ENCODE peak calls at places on chromosomes 5 and 9, in six cellular contexts. One of them, this sample, is unnamed.

GRCh38 chr9:127558581-127559246 is 53.4 kb upstream of the STXBP1 start:
- DNase-seq in sciatic nerve: no peak
- DNase-seq in stimulated activated CD8-positive, alpha-beta memory T cell treated with anti-CD3 and anti-CD28 coated beads, Interleukin-2, amount 100 ng/mL, for 48 hours: no peak
- DNase-seq in nucleus accumbens: no peak
- DNase-seq in cardiac muscle cell: peak
- DNase-seq in activated T-cell treated with anti-CD3 and anti-CD28 coated beads, Interleukin-2, amount 50 U/mL, for 72 hours: no peak
- DNase-seq in this sample: no peak

GRCh38 chr5:172762214-172763119 is 8.5 kb downstream of the DUSP1 start:
- DNase-seq in sciatic nerve: peak
- DNase-seq in stimulated activated CD8-positive, alpha-beta memory T cell treated with anti-CD3 and anti-CD28 coated beads, Interleukin-2, amount 100 ng/mL, for 48 hours: no peak
- DNase-seq in nucleus accumbens: no peak
- DNase-seq in cardiac muscle cell: no peak
- DNase-seq in activated T-cell treated with anti-CD3 and anti-CD28 coated beads, Interleukin-2, amount 50 U/mL, for 72 hours: no peak
- DNase-seq in this sample: no peak

GRCh38 chr5:148939676-148940075 is 113.3 kb downstream of the ADRB2 start:
- DNase-seq in sciatic nerve: no peak
- DNase-seq in stimulated activated CD8-positive, alpha-beta memory T cell treated with anti-CD3 and anti-CD28 coated beads, Interleukin-2, amount 100 ng/mL, for 48 hours: no peak
- DNase-seq in nucleus accumbens: no peak
- DNase-seq in cardiac muscle cell: no peak
- DNase-seq in activated T-cell treated with anti-CD3 and anti-CD28 coated beads, Interleukin-2, amount 50 U/mL, for 72 hours: no peak
- DNase-seq in this sample: no peak

GRCh38 chr9:1044643-1045042 is 5.5 kb upstream of the DMRT2 start:
- DNase-seq in sciatic nerve: peak
- DNase-seq in stimulated activated CD8-positive, alpha-beta memory T cell treated with anti-CD3 and anti-CD28 coated beads, Interleukin-2, amount 100 ng/mL, for 48 hours: no peak
- DNase-seq in nucleus accumbens: no peak
- DNase-seq in cardiac muscle cell: no peak
- DNase-seq in activated T-cell treated with anti-CD3 and anti-CD28 coated beads, Interleukin-2, amount 50 U/mL, for 72 hours: no peak
- DNase-seq in this sample: no peak

GRCh38 chr9:33430942-33431341 is 16.5 kb downstream of the AQP3 start:
- DNase-seq in sciatic nerve: no peak
- DNase-seq in stimulated activated CD8-positive, alpha-beta memory T cell treated with anti-CD3 and anti-CD28 coated beads, Interleukin-2, amount 100 ng/mL, for 48 hours: no peak
- DNase-seq in nucleus accumbens: no peak
- DNase-seq in cardiac muscle cell: no peak
- DNase-seq in activated T-cell treated with anti-CD3 and anti-CD28 coated beads, Interleukin-2, amount 50 U/mL, for 72 hours: no peak
- DNase-seq in this sample: no peak

GRCh38 chr5:171316258-171317121 is 7.4 kb downstream of the TLX3 start:
- DNase-seq in sciatic nerve: no peak
- DNase-seq in stimulated activated CD8-positive, alpha-beta memory T cell treated with anti-CD3 and anti-CD28 coated beads, Interleukin-2, amount 100 ng/mL, for 48 hours: no peak
- DNase-seq in nucleus accumbens: no peak
- DNase-seq in cardiac muscle cell: no peak
- DNase-seq in activated T-cell treated with anti-CD3 and anti-CD28 coated beads, Interleukin-2, amount 50 U/mL, for 72 hours: no peak
- DNase-seq in this sample: no peak

GRCh38 chr5:120366047-120366446 is 98.1 kb upstream of the PRR16 start:
- DNase-seq in sciatic nerve: no peak
- DNase-seq in stimulated activated CD8-positive, alpha-beta memory T cell treated with anti-CD3 and anti-CD28 coated beads, Interleukin-2, amount 100 ng/mL, for 48 hours: no peak
- DNase-seq in nucleus accumbens: no peak
- DNase-seq in cardiac muscle cell: no peak
- DNase-seq in activated T-cell treated with anti-CD3 and anti-CD28 coated beads, Interleukin-2, amount 50 U/mL, for 72 hours: no peak
- DNase-seq in this sample: no peak

GRCh38 chr9:129006328-129007034 is 21.6 kb downstream of the SH3GLB2 start:
- DNase-seq in sciatic nerve: peak
- DNase-seq in stimulated activated CD8-positive, alpha-beta memory T cell treated with anti-CD3 and anti-CD28 coated beads, Interleukin-2, amount 100 ng/mL, for 48 hours: peak
- DNase-seq in nucleus accumbens: peak
- DNase-seq in cardiac muscle cell: peak
- DNase-seq in activated T-cell treated with anti-CD3 and anti-CD28 coated beads, Interleukin-2, amount 50 U/mL, for 72 hours: peak
- DNase-seq in this sample: peak

GRCh38 chr9:91857291-91857781 is 92.7 kb downstream of the ROR2 start:
- DNase-seq in sciatic nerve: no peak
- DNase-seq in stimulated activated CD8-positive, alpha-beta memory T cell treated with anti-CD3 and anti-CD28 coated beads, Interleukin-2, amount 100 ng/mL, for 48 hours: no peak
- DNase-seq in nucleus accumbens: no peak
- DNase-seq in cardiac muscle cell: peak
- DNase-seq in activated T-cell treated with anti-CD3 and anti-CD28 coated beads, Interleukin-2, amount 50 U/mL, for 72 hours: no peak
- DNase-seq in this sample: no peak

GRCh38 chr5:134989291-134989830 is 21.7 kb downstream of the CATSPER3 start:
- DNase-seq in sciatic nerve: no peak
- DNase-seq in stimulated activated CD8-positive, alpha-beta memory T cell treated with anti-CD3 and anti-CD28 coated beads, Interleukin-2, amount 100 ng/mL, for 48 hours: no peak
- DNase-seq in nucleus accumbens: no peak
- DNase-seq in cardiac muscle cell: no peak
- DNase-seq in activated T-cell treated with anti-CD3 and anti-CD28 coated beads, Interleukin-2, amount 50 U/mL, for 72 hours: no peak
- DNase-seq in this sample: no peak

GRCh38 chr9:123418052-123418430 is 62.0 kb downstream of the CRB2 start:
- DNase-seq in sciatic nerve: peak
- DNase-seq in stimulated activated CD8-positive, alpha-beta memory T cell treated with anti-CD3 and anti-CD28 coated beads, Interleukin-2, amount 100 ng/mL, for 48 hours: no peak
- DNase-seq in nucleus accumbens: no peak
- DNase-seq in cardiac muscle cell: no peak
- DNase-seq in activated T-cell treated with anti-CD3 and anti-CD28 coated beads, Interleukin-2, amount 50 U/mL, for 72 hours: no peak
- DNase-seq in this sample: no peak

GRCh38 chr9:127140842-127141675 is 18.6 kb upstream of the ANGPTL2 start:
- DNase-seq in sciatic nerve: no peak
- DNase-seq in stimulated activated CD8-positive, alpha-beta memory T cell treated with anti-CD3 and anti-CD28 coated beads, Interleukin-2, amount 100 ng/mL, for 48 hours: no peak
- DNase-seq in nucleus accumbens: no peak
- DNase-seq in cardiac muscle cell: no peak
- DNase-seq in activated T-cell treated with anti-CD3 and anti-CD28 coated beads, Interleukin-2, amount 50 U/mL, for 72 hours: no peak
- DNase-seq in this sample: no peak

GRCh38 chr5:159905496-159905895 is 10.8 kb upstream of the ADRA1B start:
- DNase-seq in sciatic nerve: no peak
- DNase-seq in stimulated activated CD8-positive, alpha-beta memory T cell treated with anti-CD3 and anti-CD28 coated beads, Interleukin-2, amount 100 ng/mL, for 48 hours: no peak
- DNase-seq in nucleus accumbens: no peak
- DNase-seq in cardiac muscle cell: no peak
- DNase-seq in activated T-cell treated with anti-CD3 and anti-CD28 coated beads, Interleukin-2, amount 50 U/mL, for 72 hours: no peak
- DNase-seq in this sample: no peak

GRCh38 chr5:148913493-148913892 is 87.1 kb downstream of the ADRB2 start:
- DNase-seq in sciatic nerve: no peak
- DNase-seq in stimulated activated CD8-positive, alpha-beta memory T cell treated with anti-CD3 and anti-CD28 coated beads, Interleukin-2, amount 100 ng/mL, for 48 hours: no peak
- DNase-seq in nucleus accumbens: no peak
- DNase-seq in cardiac muscle cell: no peak
- DNase-seq in activated T-cell treated with anti-CD3 and anti-CD28 coated beads, Interleukin-2, amount 50 U/mL, for 72 hours: no peak
- DNase-seq in this sample: no peak

GRCh38 chr5:150469718-150470470 is 20.4 kb upstream of the RPS14 start:
- DNase-seq in sciatic nerve: no peak
- DNase-seq in stimulated activated CD8-positive, alpha-beta memory T cell treated with anti-CD3 and anti-CD28 coated beads, Interleukin-2, amount 100 ng/mL, for 48 hours: no peak
- DNase-seq in nucleus accumbens: no peak
- DNase-seq in cardiac muscle cell: no peak
- DNase-seq in activated T-cell treated with anti-CD3 and anti-CD28 coated beads, Interleukin-2, amount 50 U/mL, for 72 hours: no peak
- DNase-seq in this sample: no peak

GRCh38 chr9:72951520-72952393 is 1.1 kb downstream of the ALDH1A1 start:
- DNase-seq in sciatic nerve: no peak
- DNase-seq in stimulated activated CD8-positive, alpha-beta memory T cell treated with anti-CD3 and anti-CD28 coated beads, Interleukin-2, amount 100 ng/mL, for 48 hours: no peak
- DNase-seq in nucleus accumbens: no peak
- DNase-seq in cardiac muscle cell: no peak
- DNase-seq in activated T-cell treated with anti-CD3 and anti-CD28 coated beads, Interleukin-2, amount 50 U/mL, for 72 hours: no peak
- DNase-seq in this sample: no peak

GRCh38 chr5:160787247-160787646 is 64.8 kb downstream of the ATP10B start:
- DNase-seq in sciatic nerve: no peak
- DNase-seq in stimulated activated CD8-positive, alpha-beta memory T cell treated with anti-CD3 and anti-CD28 coated beads, Interleukin-2, amount 100 ng/mL, for 48 hours: no peak
- DNase-seq in nucleus accumbens: no peak
- DNase-seq in cardiac muscle cell: peak
- DNase-seq in activated T-cell treated with anti-CD3 and anti-CD28 coated beads, Interleukin-2, amount 50 U/mL, for 72 hours: peak
- DNase-seq in this sample: no peak

GRCh38 chr5:80275347-80275746 is 19.5 kb upstream of the SERINC5 start:
- DNase-seq in sciatic nerve: no peak
- DNase-seq in stimulated activated CD8-positive, alpha-beta memory T cell treated with anti-CD3 and anti-CD28 coated beads, Interleukin-2, amount 100 ng/mL, for 48 hours: no peak
- DNase-seq in nucleus accumbens: no peak
- DNase-seq in cardiac muscle cell: peak
- DNase-seq in activated T-cell treated with anti-CD3 and anti-CD28 coated beads, Interleukin-2, amount 50 U/mL, for 72 hours: peak
- DNase-seq in this sample: no peak

GRCh38 chr9:113582698-113583200 is 119.2 kb downstream of the RGS3 start:
- DNase-seq in sciatic nerve: no peak
- DNase-seq in stimulated activated CD8-positive, alpha-beta memory T cell treated with anti-CD3 and anti-CD28 coated beads, Interleukin-2, amount 100 ng/mL, for 48 hours: no peak
- DNase-seq in nucleus accumbens: no peak
- DNase-seq in cardiac muscle cell: no peak
- DNase-seq in activated T-cell treated with anti-CD3 and anti-CD28 coated beads, Interleukin-2, amount 50 U/mL, for 72 hours: no peak
- DNase-seq in this sample: no peak

GRCh38 chr5:115214541-115214940 is 44.8 kb upstream of the TRIM36 start:
- DNase-seq in sciatic nerve: no peak
- DNase-seq in stimulated activated CD8-positive, alpha-beta memory T cell treated with anti-CD3 and anti-CD28 coated beads, Interleukin-2, amount 100 ng/mL, for 48 hours: no peak
- DNase-seq in nucleus accumbens: no peak
- DNase-seq in cardiac muscle cell: no peak
- DNase-seq in activated T-cell treated with anti-CD3 and anti-CD28 coated beads, Interleukin-2, amount 50 U/mL, for 72 hours: no peak
- DNase-seq in this sample: no peak

GRCh38 chr5:72511371-72512178 is 4.4 kb upstream of the ZNF366 start:
- DNase-seq in sciatic nerve: no peak
- DNase-seq in stimulated activated CD8-positive, alpha-beta memory T cell treated with anti-CD3 and anti-CD28 coated beads, Interleukin-2, amount 100 ng/mL, for 48 hours: no peak
- DNase-seq in nucleus accumbens: no peak
- DNase-seq in cardiac muscle cell: no peak
- DNase-seq in activated T-cell treated with anti-CD3 and anti-CD28 coated beads, Interleukin-2, amount 50 U/mL, for 72 hours: no peak
- DNase-seq in this sample: no peak

GRCh38 chr5:40618926-40619325 is 60.8 kb upstream of the PTGER4 start:
- DNase-seq in sciatic nerve: no peak
- DNase-seq in stimulated activated CD8-positive, alpha-beta memory T cell treated with anti-CD3 and anti-CD28 coated beads, Interleukin-2, amount 100 ng/mL, for 48 hours: no peak
- DNase-seq in nucleus accumbens: no peak
- DNase-seq in cardiac muscle cell: no peak
- DNase-seq in activated T-cell treated with anti-CD3 and anti-CD28 coated beads, Interleukin-2, amount 50 U/mL, for 72 hours: no peak
- DNase-seq in this sample: no peak

GRCh38 chr5:94693043-94693822 is 74.8 kb downstream of the SLF1 start:
- DNase-seq in sciatic nerve: no peak
- DNase-seq in stimulated activated CD8-positive, alpha-beta memory T cell treated with anti-CD3 and anti-CD28 coated beads, Interleukin-2, amount 100 ng/mL, for 48 hours: no peak
- DNase-seq in nucleus accumbens: no peak
- DNase-seq in cardiac muscle cell: peak
- DNase-seq in activated T-cell treated with anti-CD3 and anti-CD28 coated beads, Interleukin-2, amount 50 U/mL, for 72 hours: no peak
- DNase-seq in this sample: no peak

GRCh38 chr5:150411245-150411979 is 1.3 kb downstream of the CD74 start:
- DNase-seq in sciatic nerve: no peak
- DNase-seq in stimulated activated CD8-positive, alpha-beta memory T cell treated with anti-CD3 and anti-CD28 coated beads, Interleukin-2, amount 100 ng/mL, for 48 hours: no peak
- DNase-seq in nucleus accumbens: no peak
- DNase-seq in cardiac muscle cell: peak
- DNase-seq in activated T-cell treated with anti-CD3 and anti-CD28 coated beads, Interleukin-2, amount 50 U/mL, for 72 hours: peak
- DNase-seq in this sample: no peak

GRCh38 chr5:32814620-32815019 is 103.5 kb downstream of the NPR3 start:
- DNase-seq in sciatic nerve: no peak
- DNase-seq in stimulated activated CD8-positive, alpha-beta memory T cell treated with anti-CD3 and anti-CD28 coated beads, Interleukin-2, amount 100 ng/mL, for 48 hours: no peak
- DNase-seq in nucleus accumbens: no peak
- DNase-seq in cardiac muscle cell: no peak
- DNase-seq in activated T-cell treated with anti-CD3 and anti-CD28 coated beads, Interleukin-2, amount 50 U/mL, for 72 hours: no peak
- DNase-seq in this sample: no peak

GRCh38 chr5:122077451-122078115 is 476 bp downstream of the LOX start:
- DNase-seq in sciatic nerve: peak
- DNase-seq in stimulated activated CD8-positive, alpha-beta memory T cell treated with anti-CD3 and anti-CD28 coated beads, Interleukin-2, amount 100 ng/mL, for 48 hours: no peak
- DNase-seq in nucleus accumbens: no peak
- DNase-seq in cardiac muscle cell: peak
- DNase-seq in activated T-cell treated with anti-CD3 and anti-CD28 coated beads, Interleukin-2, amount 50 U/mL, for 72 hours: peak
- DNase-seq in this sample: peak

GRCh38 chr5:179192891-179193470 is 132.8 kb downstream of the ZNF354C start:
- DNase-seq in sciatic nerve: no peak
- DNase-seq in stimulated activated CD8-positive, alpha-beta memory T cell treated with anti-CD3 and anti-CD28 coated beads, Interleukin-2, amount 100 ng/mL, for 48 hours: no peak
- DNase-seq in nucleus accumbens: no peak
- DNase-seq in cardiac muscle cell: no peak
- DNase-seq in activated T-cell treated with anti-CD3 and anti-CD28 coated beads, Interleukin-2, amount 50 U/mL, for 72 hours: no peak
- DNase-seq in this sample: no peak